ENCODE peak calls at places on chromosomes 3 and 15, in eight cellular contexts. S is caudate nucleus; F is tibial artery; V is RPMI7951; A is hepatocyte; D is astrocyte of the spinal cord; B is activated CD8-positive, alpha-beta memory T cell treated with anti-CD3 and anti-CD28 coated beads for 48 hours; T is mesenteric fat pad. U is an unnamed sample.

GRCh38 chr15:99438691-99439523 is 126.9 kb upstream of the MEF2A start:
- DNase-seq in S (no peak), F (peak), V (no peak), A (no peak), D (peak), B (no peak), T (peak), U (no peak)

GRCh38 chr3:4782095-4782494 is 197.1 kb upstream of the BHLHE40 start:
- DNase-seq in S (no peak), F (no peak), V (no peak), A (no peak), D (no peak), B (no peak), T (no peak), U (no peak)

GRCh38 chr15:31501536-31502157 is 175.0 kb downstream of the KLF13 start:
- DNase-seq in S (no peak), F (no peak), V (no peak), A (no peak), D (no peak), B (no peak), T (no peak), U (no peak)

GRCh38 chr3:139758654-139759291 is 81.0 kb upstream of the NMNAT3 start:
- DNase-seq in S (no peak), F (no peak), V (peak), A (no peak), D (peak), B (no peak), T (no peak), U (no peak)

GRCh38 chr15:90869601-90870353 is 1.4 kb downstream of the FURIN start:
- DNase-seq in S (peak), F (peak), V (peak), A (peak), D (peak), B (no peak), T (no peak), U (peak)

GRCh38 chr3:55524565-55525244 is 37.6 kb upstream of the WNT5A start:
- DNase-seq in S (no peak), F (no peak), V (peak), A (no peak), D (peak), B (no peak), T (no peak), U (peak)

GRCh38 chr15:95371664-95372063 is 958.8 kb upstream of the NR2F2 start:
- DNase-seq in S (no peak), F (no peak), V (peak), A (no peak), D (no peak), B (no peak), T (no peak), U (peak)

GRCh38 chr3:159948423-159949140 is 40.1 kb upstream of the IL12A start:
- DNase-seq in S (no peak), F (no peak), V (peak), A (no peak), D (no peak), B (no peak), T (no peak), U (peak)

GRCh38 chr3:109563149-109563548 is 225.8 kb upstream of the DPPA4 start:
- DNase-seq in S (no peak), F (no peak), V (peak), A (no peak), D (no peak), B (no peak), T (no peak), U (peak)

GRCh38 chr3:105686324-105686897 is 182.4 kb downstream of the CBLB start:
- DNase-seq in S (no peak), F (no peak), V (peak), A (peak), D (peak), B (no peak), T (no peak), U (peak)

GRCh38 chr15:67832031-67832551 is 6.8 kb downstream of the SKOR1 start:
- DNase-seq in S (no peak), F (no peak), V (peak), A (no peak), D (no peak), B (no peak), T (no peak), U (peak)

GRCh38 chr15:92492556-92492955 is 98.9 kb downstream of the ST8SIA2 start:
- DNase-seq in S (no peak), F (no peak), V (peak), A (no peak), D (no peak), B (no peak), T (no peak), U (no peak)

GRCh38 chr3:148790841-148791240 is 36.8 kb upstream of the CPB1 start:
- DNase-seq in S (peak), F (peak), V (peak), A (no peak), D (peak), B (no peak), T (no peak), U (no peak)

GRCh38 chr3:172766718-172767405 is 16.3 kb downstream of the ECT2 start:
- DNase-seq in S (no peak), F (no peak), V (no peak), A (no peak), D (no peak), B (no peak), T (no peak), U (no peak)

GRCh38 chr3:29972594-29972993 is 633.8 kb upstream of the TGFBR2 start:
- DNase-seq in S (no peak), F (no peak), V (peak), A (no peak), D (peak), B (no peak), T (no peak), U (no peak)

U was measured in HT1080.